ENCODE peak calls at places on chromosomes 12 and 14, in five cellular contexts. One of them, this sample, is unnamed.

GRCh38 chr14:78143489-78144145 is 26.6 kb upstream of the NRXN3 start:
- DNase-seq in HCT116: no peak
- DNase-seq in OCI-LY7: no peak
- DNase-seq in hepatocyte: no peak
- DNase-seq in SK-N-SH: no peak
- DNase-seq in this sample: peak; percentile 42

GRCh38 chr12:4610481-4610880 is 38.4 kb downstream of the AKAP3 start:
- DNase-seq in hepatocyte: no peak
- DNase-seq in SK-N-SH: no peak
- DNase-seq in HCT116: no peak
- DNase-seq in OCI-LY7: no peak
- DNase-seq in this sample: no peak

GRCh38 chr12:97921957-97922722 is 459.5 kb downstream of the RMST start:
- DNase-seq in OCI-LY7: no peak
- DNase-seq in HCT116: no peak
- DNase-seq in hepatocyte: no peak
- DNase-seq in SK-N-SH: no peak
- DNase-seq in this sample: no peak

GRCh38 chr12:100138048-100138907 is 4.4 kb downstream of the BLTP3B start:
- DNase-seq in SK-N-SH: no peak
- DNase-seq in HCT116: no peak
- DNase-seq in hepatocyte: no peak
- DNase-seq in OCI-LY7: peak; percentile 59
- DNase-seq in this sample: peak; percentile 45

GRCh38 chr14:34994668-34995067 is 11.9 kb downstream of the SRP54 start:
- DNase-seq in OCI-LY7: no peak
- DNase-seq in hepatocyte: no peak
- DNase-seq in HCT116: no peak
- DNase-seq in SK-N-SH: no peak
- DNase-seq in this sample: no peak

GRCh38 chr12:12725086-12725955 is 8.2 kb downstream of the CDKN1B start:
- DNase-seq in HCT116: peak; percentile 98
- DNase-seq in OCI-LY7: peak; percentile 96
- DNase-seq in SK-N-SH: peak; percentile 91
- DNase-seq in hepatocyte: peak; percentile 97
- DNase-seq in this sample: peak; percentile 90

GRCh38 chr14:64294672-64295413 is 672 bp upstream of the ESR2 start:
- DNase-seq in hepatocyte: peak; percentile 87
- DNase-seq in OCI-LY7: peak; percentile 90
- DNase-seq in SK-N-SH: peak; percentile 75
- DNase-seq in HCT116: peak; percentile 38
- DNase-seq in this sample: peak; percentile 78

GRCh38 chr12:63021126-63021525 is 86.2 kb upstream of the PPM1H start:
- DNase-seq in SK-N-SH: no peak
- DNase-seq in OCI-LY7: no peak
- DNase-seq in HCT116: no peak
- DNase-seq in hepatocyte: no peak
- DNase-seq in this sample: no peak

GRCh38 chr12:39252628-39253027 is 190.3 kb downstream of the KIF21A start:
- DNase-seq in hepatocyte: no peak
- DNase-seq in SK-N-SH: no peak
- DNase-seq in HCT116: no peak
- DNase-seq in OCI-LY7: no peak
- DNase-seq in this sample: no peak

GRCh38 chr12:123907021-123907420 is 65.6 kb downstream of the CCDC92 start:
- DNase-seq in hepatocyte: no peak
- DNase-seq in SK-N-SH: no peak
- DNase-seq in OCI-LY7: no peak
- DNase-seq in HCT116: no peak
- DNase-seq in this sample: no peak

GRCh38 chr14:93044601-93045000 is 71.1 kb downstream of the ITPK1 start:
- DNase-seq in SK-N-SH: no peak
- DNase-seq in hepatocyte: no peak
- DNase-seq in HCT116: no peak
- DNase-seq in OCI-LY7: no peak
- DNase-seq in this sample: no peak

GRCh38 chr14:59126714-59127436 is 61.6 kb upstream of the DAAM1 start:
- DNase-seq in HCT116: peak; percentile 61
- DNase-seq in hepatocyte: peak; percentile 71
- DNase-seq in OCI-LY7: peak; percentile 83
- DNase-seq in SK-N-SH: peak; percentile 64
- DNase-seq in this sample: peak; percentile 95

GRCh38 chr14:64190974-64191502 is 103.1 kb downstream of the ESR2 start:
- DNase-seq in SK-N-SH: no peak
- DNase-seq in HCT116: no peak
- DNase-seq in OCI-LY7: no peak
- DNase-seq in hepatocyte: no peak
- DNase-seq in this sample: no peak

GRCh38 chr12:108583971-108584370 is 13.9 kb downstream of the TMEM119 start:
- DNase-seq in SK-N-SH: no peak
- DNase-seq in OCI-LY7: no peak
- DNase-seq in hepatocyte: no peak
- DNase-seq in HCT116: no peak
- DNase-seq in this sample: no peak

GRCh38 chr14:95784137-95784536 is 70.2 kb upstream of the TCL1A start:
- DNase-seq in OCI-LY7: peak; percentile 55
- DNase-seq in HCT116: no peak
- DNase-seq in hepatocyte: peak; percentile 71
- DNase-seq in SK-N-SH: no peak
- DNase-seq in this sample: peak; percentile 42

GRCh38 chr12:12837025-12837872 is 24.1 kb downstream of the DDX47 start:
- DNase-seq in HCT116: peak; percentile 67
- DNase-seq in hepatocyte: peak; percentile 83
- DNase-seq in SK-N-SH: peak; percentile 66
- DNase-seq in OCI-LY7: peak; percentile 41
- DNase-seq in this sample: peak; percentile 91

GRCh38 chr14:62943202-62943601 is 102.1 kb downstream of the KCNH5 start:
- DNase-seq in hepatocyte: no peak
- DNase-seq in HCT116: no peak
- DNase-seq in OCI-LY7: no peak
- DNase-seq in SK-N-SH: no peak
- DNase-seq in this sample: no peak

GRCh38 chr14:105331575-105332351 is 17.2 kb downstream of the PACS2 start:
- DNase-seq in OCI-LY7: no peak
- DNase-seq in HCT116: no peak
- DNase-seq in hepatocyte: no peak
- DNase-seq in SK-N-SH: no peak
- DNase-seq in this sample: no peak

GRCh38 chr12:109900752-109901580 is 892 bp downstream of the TCHP start:
- DNase-seq in hepatocyte: no peak
- DNase-seq in HCT116: no peak
- DNase-seq in SK-N-SH: peak; percentile 75
- DNase-seq in OCI-LY7: peak; percentile 43
- DNase-seq in this sample: peak; percentile 17

GRCh38 chr12:10140001-10140400 is 10.0 kb upstream of the CLEC7A start:
- DNase-seq in SK-N-SH: peak; percentile 10
- DNase-seq in hepatocyte: peak; percentile 59
- DNase-seq in HCT116: peak; percentile 44
- DNase-seq in OCI-LY7: peak; percentile 67
- DNase-seq in this sample: peak; percentile 63

GRCh38 chr14:89813485-89814080 is 140.9 kb downstream of the EFCAB11 start:
- DNase-seq in SK-N-SH: no peak
- DNase-seq in hepatocyte: peak; percentile 43
- DNase-seq in HCT116: no peak
- DNase-seq in OCI-LY7: no peak
- DNase-seq in this sample: no peak

GRCh38 chr12:4899361-4899760 is 10.3 kb upstream of the KCNA1 start:
- DNase-seq in OCI-LY7: no peak
- DNase-seq in HCT116: no peak
- DNase-seq in hepatocyte: no peak
- DNase-seq in SK-N-SH: no peak
- DNase-seq in this sample: no peak

GRCh38 chr14:91352696-91353692 is 64.6 kb downstream of the CCDC88C start:
- DNase-seq in OCI-LY7: peak; percentile 40
- DNase-seq in SK-N-SH: no peak
- DNase-seq in HCT116: no peak
- DNase-seq in hepatocyte: no peak
- DNase-seq in this sample: no peak

GRCh38 chr12:29673346-29673745 is 110.4 kb downstream of the TMTC1 start:
- DNase-seq in HCT116: no peak
- DNase-seq in hepatocyte: no peak
- DNase-seq in SK-N-SH: no peak
- DNase-seq in OCI-LY7: no peak
- DNase-seq in this sample: peak; percentile 74

DNA sequence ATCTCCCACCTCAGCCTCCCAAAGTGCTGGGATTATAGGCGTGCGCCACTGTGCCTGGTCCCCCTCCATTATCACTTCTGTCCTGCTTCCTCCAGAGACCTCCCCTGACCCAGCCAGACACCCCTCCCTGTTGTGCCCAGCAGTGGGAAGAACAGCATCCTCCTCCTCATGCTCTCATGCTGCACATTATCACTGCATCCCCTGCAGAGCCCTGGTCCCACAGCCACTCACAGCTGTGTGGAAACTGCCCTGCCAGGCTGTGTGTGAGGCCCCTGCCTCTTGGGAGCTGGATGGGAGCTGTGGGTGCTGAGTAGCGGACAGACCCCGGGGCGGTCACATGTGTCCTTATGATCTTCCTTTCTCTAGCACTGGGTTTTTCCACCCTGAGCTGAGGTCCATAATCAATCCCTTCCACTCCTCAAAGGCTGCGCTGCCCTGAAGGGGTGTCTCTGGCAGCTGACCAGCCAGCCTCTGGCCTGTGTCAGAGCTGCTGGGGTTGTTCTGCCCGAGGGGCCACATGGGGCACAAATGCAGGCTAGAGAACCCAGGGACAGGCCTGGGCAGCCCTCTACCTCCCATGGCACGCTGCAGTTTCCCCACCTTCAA is 9.2 kb downstream of the HIP1R start:
- DNase-seq in OCI-LY7: no peak
- DNase-seq in HCT116: no peak
- DNase-seq in SK-N-SH: peak; percentile 78
- DNase-seq in hepatocyte: no peak
- DNase-seq in this sample: no peak
- H2AFZ ChIP-seq in OCI-LY7: no peak overlapping the region
- H2AFZ ChIP-seq in HCT116: no peak overlapping the region
- H2AFZ ChIP-seq in SK-N-SH: no peak overlapping the region
- H2AFZ ChIP-seq in hepatocyte: no peak overlapping the region
- H2AFZ ChIP-seq in this sample: no peak overlapping the region

DNA sequence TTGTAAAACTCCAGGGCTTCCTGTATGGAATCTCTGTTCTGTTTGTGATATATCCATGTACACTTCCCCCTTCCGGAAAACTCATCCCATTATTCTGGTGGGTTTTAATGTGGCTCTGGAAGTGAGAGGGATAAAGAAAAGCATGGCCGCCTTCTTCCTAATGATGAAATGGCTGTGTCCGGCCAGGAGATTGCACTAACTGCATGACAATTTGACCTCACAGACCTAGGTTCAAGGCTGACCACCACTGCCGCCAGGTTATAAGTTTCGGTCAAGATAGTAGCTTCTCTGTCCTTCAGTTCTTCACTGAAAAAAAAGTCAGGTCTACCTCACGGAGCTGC is 41.0 kb upstream of the NPAS3 start:
- DNase-seq in OCI-LY7: no peak
- DNase-seq in HCT116: no peak
- DNase-seq in SK-N-SH: no peak
- DNase-seq in hepatocyte: no peak
- DNase-seq in this sample: peak; percentile 22
- H3K9me2 ChIP-seq in OCI-LY7: no peaks in the 10 kb centered on the region
- H3K9me2 ChIP-seq in HCT116: no peaks in the 10 kb centered on the region
- H3K9me2 ChIP-seq in SK-N-SH: no peaks in the 10 kb centered on the region
- H3K9me2 ChIP-seq in hepatocyte: no peaks in the 10 kb centered on the region
- H3K9me2 ChIP-seq in this sample: no peaks in the 10 kb centered on the region

GRCh38 chr12:45670339-45671065 is 59.0 kb upstream of the ARID2 start:
- DNase-seq in OCI-LY7: no peak
- DNase-seq in SK-N-SH: no peak
- DNase-seq in HCT116: no peak
- DNase-seq in hepatocyte: no peak
- DNase-seq in this sample: no peak

GRCh38 chr12:45669093-45669492 is 60.4 kb upstream of the ARID2 start:
- DNase-seq in OCI-LY7: no peak
- DNase-seq in hepatocyte: no peak
- DNase-seq in SK-N-SH: no peak
- DNase-seq in HCT116: no peak
- DNase-seq in this sample: no peak

GRCh38 chr12:45671254-45671653 is 58.3 kb upstream of the ARID2 start:
- DNase-seq in HCT116: no peak
- DNase-seq in hepatocyte: no peak
- DNase-seq in SK-N-SH: no peak
- DNase-seq in OCI-LY7: no peak
- DNase-seq in this sample: peak; percentile 16

GRCh38 chr12:45668641-45669040 is 60.9 kb upstream of the ARID2 start:
- DNase-seq in hepatocyte: no peak
- DNase-seq in SK-N-SH: no peak
- DNase-seq in OCI-LY7: no peak
- DNase-seq in HCT116: no peak
- DNase-seq in this sample: no peak

GRCh38 chr12:45669762-45670161 is 59.7 kb upstream of the ARID2 start:
- DNase-seq in OCI-LY7: no peak
- DNase-seq in HCT116: no peak
- DNase-seq in hepatocyte: no peak
- DNase-seq in SK-N-SH: no peak
- DNase-seq in this sample: no peak
- H3K4me3 ChIP-seq in OCI-LY7: no peak overlapping the region
- H3K4me3 ChIP-seq in HCT116: no peak overlapping the region
- H3K4me3 ChIP-seq in hepatocyte: no peak overlapping the region
- H3K4me3 ChIP-seq in SK-N-SH: no peak overlapping the region
- H3K4me3 ChIP-seq in this sample: no peak overlapping the region

GRCh38 chr12:80044694-80045046 is 54.7 kb upstream of the OTOGL start:
- DNase-seq in SK-N-SH: no peak
- DNase-seq in hepatocyte: no peak
- DNase-seq in OCI-LY7: no peak
- DNase-seq in HCT116: peak; percentile 12
- DNase-seq in this sample: peak; percentile 96

GRCh38 chr12:80041691-80042090 is 57.6 kb upstream of the OTOGL start:
- DNase-seq in HCT116: no peak
- DNase-seq in OCI-LY7: no peak
- DNase-seq in SK-N-SH: no peak
- DNase-seq in hepatocyte: no peak
- DNase-seq in this sample: peak; percentile 63

GRCh38 chr12:80041071-80041470 is 58.3 kb upstream of the OTOGL start:
- DNase-seq in HCT116: no peak
- DNase-seq in hepatocyte: no peak
- DNase-seq in SK-N-SH: no peak
- DNase-seq in OCI-LY7: no peak
- DNase-seq in this sample: no peak

GRCh38 chr12:80038062-80038560 is 61.2 kb upstream of the OTOGL start:
- DNase-seq in OCI-LY7: no peak
- DNase-seq in hepatocyte: no peak
- DNase-seq in HCT116: no peak
- DNase-seq in SK-N-SH: no peak
- DNase-seq in this sample: no peak

DNA sequence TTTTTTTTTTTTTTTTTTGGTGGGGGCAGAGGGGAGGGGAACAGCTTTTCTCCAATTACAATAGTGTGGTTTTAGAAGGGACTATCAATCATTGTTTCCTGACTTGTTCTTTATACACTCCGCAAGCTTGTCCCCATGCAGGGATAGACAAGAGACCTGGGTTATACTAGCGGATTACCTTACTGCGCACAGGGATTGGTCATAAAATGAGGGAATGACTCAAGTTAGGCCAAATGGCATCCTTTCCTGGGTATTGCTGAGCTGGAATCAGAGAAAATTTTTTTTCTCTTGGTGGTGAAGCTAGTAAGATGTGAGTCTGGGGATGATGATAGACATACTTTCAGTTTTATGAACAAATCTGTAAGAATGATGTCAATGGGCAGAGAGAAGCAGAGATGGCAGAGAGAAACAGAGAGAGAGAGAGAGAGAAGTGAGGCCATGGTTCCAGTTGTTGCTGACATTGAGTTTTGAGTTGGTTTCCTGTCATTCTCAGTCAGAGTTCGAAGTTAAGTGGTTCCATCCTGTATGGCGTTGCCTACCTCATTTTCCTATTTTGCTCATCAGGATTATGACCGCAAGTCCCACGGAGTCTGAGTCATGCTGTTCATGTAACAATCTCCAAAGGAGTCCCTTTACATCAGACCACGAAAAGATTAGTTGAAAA is 59.1 kb upstream of the OTOGL start:
- DNase-seq in hepatocyte: no peak
- DNase-seq in OCI-LY7: no peak
- DNase-seq in SK-N-SH: no peak
- DNase-seq in HCT116: no peak
- DNase-seq in this sample: no peak
- H2AFZ ChIP-seq in hepatocyte: no peak overlapping the region
- H2AFZ ChIP-seq in OCI-LY7: no peak overlapping the region
- H2AFZ ChIP-seq in SK-N-SH: peak overlapping the region; percentile 70
- H2AFZ ChIP-seq in HCT116: no peak overlapping the region
- H2AFZ ChIP-seq in this sample: no peak overlapping the region